ENCODE peak calls at places on chromosomes 7 and 10, in eight cellular contexts. L, X, Y, F, J, R, B and W are unnamed samples.

GRCh38 chr7:2471022-2471329 is 5.2 kb downstream of the GRIFIN start:
- DNase-seq in X (no peak), R (peak), L (no peak), Y (no peak), F (peak), J (no peak), B (no peak), W (no peak)

GRCh38 chr10:48457949-48458661 is 146.8 kb downstream of the ARHGAP22 start:
- DNase-seq in F (no peak), L (peak), X (no peak), B (no peak), R (no peak), J (no peak), Y (no peak), W (no peak)

GRCh38 chr7:45892407-45893035 is 4.2 kb downstream of the IGFBP1 start:
- DNase-seq in R (no peak), J (no peak), L (no peak), X (no peak), Y (no peak), F (no peak), B (no peak), W (no peak)

GRCh38 chr10:124719213-124719851 is 24.8 kb downstream of the FAM53B start:
- DNase-seq in X (peak), J (peak), Y (no peak), F (peak), L (peak), B (no peak), R (peak), W (no peak)

GRCh38 chr10:109892087-109892486 is 31.2 kb downstream of the XPNPEP1 start:
- DNase-seq in Y (no peak), X (no peak), R (no peak), B (no peak), F (no peak), L (no peak), J (no peak), W (no peak)

GRCh38 chr10:74983383-74983782 is 128.1 kb upstream of the SAMD8 start:
- DNase-seq in Y (no peak), J (no peak), L (no peak), R (no peak), X (no peak), B (no peak), F (peak), W (no peak)

GRCh38 chr7:78642751-78643150 is 810.7 kb downstream of the MAGI2 start:
- DNase-seq in R (no peak), X (no peak), Y (no peak), F (no peak), L (no peak), B (no peak), J (no peak), W (no peak)

GRCh38 chr7:109545686-109546085 is 976.0 kb downstream of the DNAJB9 start:
- DNase-seq in L (no peak), Y (no peak), R (no peak), J (no peak), X (no peak), F (no peak), B (no peak), W (no peak)

GRCh38 chr7:447523-447922 is 72.1 kb downstream of the PDGFA start:
- DNase-seq in F (no peak), Y (no peak), X (no peak), L (no peak), B (no peak), J (no peak), R (no peak), W (no peak)

DNA sequence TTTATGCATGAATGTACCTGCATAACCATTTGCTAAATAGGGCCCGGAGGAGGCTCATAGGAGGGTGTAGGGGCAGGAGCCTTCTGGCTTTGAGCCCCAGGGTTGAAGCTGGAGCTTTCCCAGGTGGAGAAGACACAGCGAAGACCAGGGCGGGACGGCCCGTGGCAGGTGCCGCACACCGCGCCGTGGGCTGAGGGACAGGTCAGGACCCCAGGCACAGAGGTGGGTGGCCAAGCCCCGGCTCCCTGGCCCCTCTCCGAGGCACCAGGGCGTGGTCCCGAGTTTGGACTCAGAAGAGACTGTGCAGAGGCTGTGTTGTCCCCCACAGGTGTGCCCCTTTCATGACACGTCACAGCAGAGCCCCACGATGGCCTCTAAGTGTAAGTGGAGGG is 56.5 kb downstream of the PWWP2B start:
- DNase-seq in R (no peak), B (no peak), F (no peak), J (no peak), X (no peak), Y (no peak), L (no peak), W (no peak)
- TF ChIP-seq CTCF in R (no peak), B (peak), F (no peak), J (no peak), X (peak), Y (no peak), L (no peak), W (peak)

GRCh38 chr10:18582803-18583202 is 68.6 kb downstream of the NSUN6 start:
- DNase-seq in F (no peak), J (no peak), X (no peak), R (peak), L (no peak), B (no peak), Y (no peak), W (no peak)

GRCh38 chr10:18577823-18578685 is 73.3 kb downstream of the NSUN6 start:
- DNase-seq in L (no peak), Y (no peak), J (no peak), B (no peak), R (no peak), X (no peak), F (no peak), W (no peak)

DNA sequence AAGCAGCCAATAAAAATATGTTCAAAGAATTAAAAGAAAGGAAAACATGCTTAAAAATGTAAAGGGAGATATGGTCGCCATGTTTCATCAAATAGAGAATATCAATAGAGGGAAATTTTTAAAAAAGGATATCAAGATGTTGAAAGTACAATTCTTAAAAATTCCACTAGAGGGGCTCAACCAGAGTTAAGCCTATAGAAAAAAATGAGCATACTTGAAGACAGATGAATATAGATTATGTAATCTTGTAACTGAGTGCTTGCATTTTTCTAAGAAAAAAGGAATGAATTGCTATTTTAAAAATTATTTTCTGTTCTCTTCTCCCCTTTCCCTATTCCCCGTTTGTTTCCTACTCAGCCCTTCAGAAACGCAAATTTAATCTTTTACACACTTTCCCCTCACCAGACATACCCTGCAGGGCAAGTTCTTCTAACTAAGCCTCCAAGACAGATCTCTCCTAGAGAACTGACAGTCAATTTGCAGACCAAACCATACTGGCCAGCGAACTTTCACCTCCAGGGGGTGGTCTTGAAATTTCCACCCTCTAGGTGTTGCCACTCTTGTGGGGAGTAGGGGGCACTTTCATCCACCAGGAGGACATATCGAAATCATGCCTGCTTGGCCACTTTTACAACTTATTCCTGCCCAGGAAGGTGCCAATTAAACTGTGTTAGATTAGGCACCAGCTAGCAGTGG is 67.7 kb downstream of the NSUN6 start:
- DNase-seq in R (no peak), X (no peak), L (no peak), Y (no peak), J (no peak), B (no peak), F (peak), W (no peak)
- TF ChIP-seq CTCF in R (peak), X (peak), L (no peak), Y (peak), J (no peak), B (no peak), F (peak), W (peak)

DNA sequence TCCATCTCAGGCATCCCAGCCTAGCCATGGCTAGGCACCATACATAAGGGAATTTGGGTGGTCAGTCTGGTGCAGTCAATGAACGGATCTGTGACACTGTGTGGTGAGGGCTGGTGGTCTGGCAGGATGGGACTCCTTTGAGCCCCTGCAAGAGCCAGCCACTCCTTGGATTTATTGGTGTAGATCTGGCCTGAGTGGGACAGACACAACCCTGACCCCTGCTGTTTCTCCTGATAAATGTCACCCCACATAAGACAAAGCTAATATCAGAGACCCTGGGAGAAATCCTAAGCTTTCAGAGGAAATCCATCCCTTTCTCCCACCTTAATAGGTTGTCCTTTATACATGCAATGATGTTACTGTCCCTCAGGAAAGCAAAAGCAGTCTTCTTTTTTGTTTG is 2.3 kb downstream of the FBXO24 start:
- DNase-seq in L (no peak), B (no peak), Y (no peak), X (no peak), J (no peak), R (peak), F (peak), W (no peak)
- TF ChIP-seq CTCF in L (no peak), B (no peak), Y (peak), X (no peak), J (no peak), R (peak), F (peak), W (peak)

GRCh38 chr7:100465702-100466311 is 1.7 kb upstream of the SPACDR start:
- DNase-seq in Y (no peak), B (no peak), R (peak), J (peak), X (peak), L (peak), F (peak), W (no peak)
- TF ChIP-seq CTCF in Y (peak), B (peak), R (peak), J (peak), X (peak), L (peak), F (peak), W (peak)

DNA sequence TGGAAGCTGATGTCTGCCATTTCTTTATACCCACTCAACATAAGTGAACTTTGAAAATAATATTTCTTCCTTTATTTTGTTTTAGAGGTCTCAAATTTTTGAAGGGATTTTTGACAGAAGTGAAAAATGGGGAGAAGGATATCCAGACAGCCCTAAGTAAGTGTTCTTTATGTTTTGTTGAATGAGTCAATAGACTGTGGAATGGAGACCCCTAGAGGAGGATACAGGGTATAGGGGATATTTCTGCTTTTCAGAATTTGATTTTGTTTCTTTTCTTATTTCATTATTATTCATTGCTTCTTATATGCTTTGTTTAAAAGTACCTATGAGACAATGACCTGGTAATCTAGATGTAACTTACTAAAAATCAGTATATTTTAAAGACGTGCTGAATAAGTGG is 34.4 kb downstream of the PLEKHA8 start:
- DNase-seq in X (no peak), R (peak), J (no peak), Y (no peak), L (no peak), B (peak), F (peak), W (no peak)
- TF ChIP-seq CTCF in X (peak), R (peak), J (peak), Y (peak), L (peak), B (peak), F (peak), W (peak)

GRCh38 chr7:34282271-34282670 is 375.7 kb upstream of the NPSR1 start:
- DNase-seq in R (no peak), F (no peak), Y (no peak), B (no peak), J (no peak), L (no peak), X (no peak), W (no peak)

GRCh38 chr7:34277016-34277800 is 371.9 kb downstream of the BMPER start:
- DNase-seq in Y (no peak), F (peak), B (no peak), X (no peak), R (peak), L (no peak), J (no peak), W (no peak)

GRCh38 chr7:34275629-34276028 is 370.3 kb downstream of the BMPER start:
- DNase-seq in X (no peak), R (no peak), J (no peak), F (no peak), Y (no peak), B (no peak), L (no peak), W (no peak)

GRCh38 chr7:34277801-34278195 is 372.5 kb downstream of the BMPER start:
- DNase-seq in X (no peak), R (no peak), Y (no peak), B (no peak), F (peak), L (no peak), J (no peak), W (no peak)

GRCh38 chr7:34281260-34281659 is 375.9 kb downstream of the BMPER start:
- DNase-seq in F (peak), X (no peak), R (no peak), L (no peak), Y (no peak), J (no peak), B (no peak), W (no peak)
- TF ChIP-seq CTCF in F (peak), X (no peak), R (peak), L (no peak), Y (no peak), J (no peak), B (peak), W (no peak)

GRCh38 chr7:17991866-17992648 is 35.6 kb downstream of the PRPS1L1 start:
- DNase-seq in X (no peak), L (no peak), Y (no peak), R (no peak), J (no peak), B (no peak), F (peak), W (no peak)
- TF ChIP-seq CTCF in X (peak), L (no peak), Y (peak), R (peak), J (no peak), B (peak), F (peak), W (no peak)

DNA sequence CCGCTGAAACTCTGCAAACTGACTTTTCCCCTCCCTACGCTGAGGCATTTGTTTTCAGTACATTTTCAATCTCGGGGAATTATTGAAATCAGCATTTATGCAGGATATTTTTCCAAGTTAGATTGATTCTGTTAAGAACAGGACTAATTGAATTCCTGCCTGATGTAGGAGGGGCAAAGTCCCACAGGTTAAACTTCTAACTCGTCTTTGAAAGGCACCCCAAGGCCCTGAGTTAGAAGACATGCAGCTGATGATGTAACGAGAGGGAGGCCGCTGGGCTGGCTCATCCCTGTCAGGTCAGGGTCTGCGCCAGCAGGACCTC is 253.1 kb downstream of the CELF2 start:
- DNase-seq in J (no peak), R (no peak), B (no peak), L (no peak), X (no peak), Y (no peak), F (no peak), W (no peak)
- TF ChIP-seq CTCF in J (no peak), R (no peak), B (peak), L (no peak), X (peak), Y (no peak), F (no peak), W (no peak)

GRCh38 chr7:54841772-54842707 is 83.0 kb upstream of the SEC61G start:
- DNase-seq in B (no peak), Y (peak), J (peak), R (peak), L (no peak), X (no peak), F (peak), W (no peak)
- TF ChIP-seq CTCF in B (peak), Y (peak), J (no peak), R (no peak), L (no peak), X (peak), F (peak), W (peak)